ENCODE peak calls at places on chromosome 1, in four cellular contexts. B, J, C and U are unnamed samples.
A peak's percentile ranks its signal among the peaks of the same experiment; 100 is the strongest.

GRCh38 chr1:194442911-194443310 is 1256.5 kb upstream of the B3GALT2 start:
- DNase-seq in C (no peak), J (no peak), B (no peak), U (no peak)

GRCh38 chr1:42017259-42017658 is 98.5 kb upstream of the HIVEP3 start:
- DNase-seq in C (no peak), J (no peak), B (no peak), U (no peak)

GRCh38 chr1:232963366-232963765 is 13.0 kb downstream of the NTPCR start:
- DNase-seq in J (no peak), B (no peak), C (no peak), U (no peak)

GRCh38 chr1:30790850-30791778 is 33.5 kb upstream of the LAPTM5 start:
- DNase-seq in C (no peak), J (no peak), B (no peak), U (no peak)

GRCh38 chr1:88612299-88612698 is 71.8 kb upstream of the PKN2 start:
- DNase-seq in B (no peak), C (no peak), J (no peak), U (no peak)

GRCh38 chr1:144101397-144102050 is 129.7 kb upstream of the FAM72C start:
- DNase-seq in J (no peak), B (peak; percentile 59), C (peak; percentile 75), U (peak; percentile 18)

GRCh38 chr1:218467101-218467728 is 122.1 kb downstream of the TGFB2 start:
- DNase-seq in J (no peak), B (no peak), C (no peak), U (no peak)

GRCh38 chr1:61186753-61187152 is 104.4 kb downstream of the NFIA start:
- DNase-seq in C (no peak), B (no peak), J (no peak), U (no peak)

GRCh38 chr1:77281491-77282186 is at the start of gene AK5:
- DNase-seq in J (no peak), C (peak; percentile 51), B (no peak), U (no peak)

GRCh38 chr1:202165267-202165941 is 5.0 kb upstream of the PTPN7 start:
- DNase-seq in J (no peak), C (no peak), B (no peak), U (no peak)

GRCh38 chr1:40887012-40887378 is 24.8 kb upstream of the CITED4 start:
- DNase-seq in J (no peak), B (no peak), C (no peak), U (no peak)

GRCh38 chr1:9298282-9298681 is 5.6 kb downstream of the SPSB1 start:
- DNase-seq in B (no peak), C (no peak), J (no peak), U (no peak)

GRCh38 chr1:12031039-12031980 is 12.0 kb downstream of the MIIP start:
- DNase-seq in J (no peak), B (no peak), C (peak; percentile 74), U (no peak)

GRCh38 chr1:31977361-31978131 is 36.1 kb upstream of the KHDRBS1 start:
- DNase-seq in B (no peak), J (no peak), C (peak; percentile 74), U (no peak)

GRCh38 chr1:218816999-218817398 is 356.7 kb upstream of the LYPLAL1 start:
- DNase-seq in B (no peak), C (no peak), J (no peak), U (no peak)

GRCh38 chr1:207851696-207852095 is 59.2 kb downstream of the CD34 start:
- DNase-seq in J (no peak), C (no peak), B (no peak), U (no peak)

GRCh38 chr1:199463521-199464127 is 563.9 kb upstream of the NR5A2 start:
- DNase-seq in B (no peak), C (no peak), J (peak; percentile 81), U (no peak)

GRCh38 chr1:183242556-183242955 is 56.5 kb downstream of the LAMC2 start:
- DNase-seq in J (no peak), C (no peak), B (no peak), U (no peak)

GRCh38 chr1:87449348-87449963 is 120.8 kb downstream of the LMO4 start:
- DNase-seq in B (peak; percentile 67), C (no peak), J (no peak), U (peak; percentile 53)

GRCh38 chr1:205576805-205577761 is 54.7 kb downstream of the ELK4 start:
- DNase-seq in B (no peak), C (no peak), J (no peak), U (no peak)

GRCh38 chr1:219076536-219076935 is 97.1 kb upstream of the LYPLAL1 start:
- DNase-seq in C (no peak), J (no peak), B (no peak), U (no peak)

GRCh38 chr1:222331340-222331739 is 216.6 kb downstream of the HHIPL2 start:
- DNase-seq in B (no peak), J (peak; percentile 98), C (no peak), U (no peak)

GRCh38 chr1:207831517-207832327 is 79.2 kb downstream of the CD34 start:
- DNase-seq in B (no peak), C (peak; percentile 78), J (no peak), U (no peak)

GRCh38 chr1:33410091-33410701 is 20.7 kb downstream of the PHC2 start:
- DNase-seq in B (no peak), J (peak; percentile 70), C (no peak), U (no peak)

GRCh38 chr1:93078935-93079654 is at the start of gene MTF2:
- DNase-seq in J (peak; percentile 92), B (peak; percentile 89), C (peak; percentile 98), U (peak; percentile 95)

GRCh38 chr1:11134352-11135266 is 34.9 kb upstream of the EXOSC10 start:
- DNase-seq in B (no peak), C (peak; percentile 58), J (no peak), U (no peak)

GRCh38 chr1:98288494-98288893 is 367.7 kb upstream of the DPYD start:
- DNase-seq in J (no peak), C (no peak), B (no peak), U (no peak)

GRCh38 chr1:203090667-203091320 is 5.0 kb upstream of the MYOG start:
- DNase-seq in J (no peak), B (no peak), C (no peak), U (no peak)

GRCh38 chr1:104760017-104760416 is 1010.3 kb downstream of the AMY1C start:
- DNase-seq in J (no peak), B (no peak), C (no peak), U (no peak)

GRCh38 chr1:112998592-112999235 is 42.7 kb upstream of the SLC16A1 start:
- DNase-seq in B (peak; percentile 73), J (peak; percentile 97), C (peak; percentile 79), U (no peak)

GRCh38 chr1:74343191-74343590 is 108.0 kb downstream of the TNNI3K start:
- DNase-seq in J (no peak), B (no peak), C (peak; percentile 39), U (no peak)

GRCh38 chr1:1090424-1091343 is 16.6 kb upstream of the RNF223 start:
- DNase-seq in C (no peak), B (no peak), J (no peak), U (no peak)

GRCh38 chr1:99662581-99663208 is 16.8 kb downstream of the PALMD start:
- DNase-seq in B (peak; percentile 92), C (peak; percentile 88), J (no peak), U (peak; percentile 62)

DNA sequence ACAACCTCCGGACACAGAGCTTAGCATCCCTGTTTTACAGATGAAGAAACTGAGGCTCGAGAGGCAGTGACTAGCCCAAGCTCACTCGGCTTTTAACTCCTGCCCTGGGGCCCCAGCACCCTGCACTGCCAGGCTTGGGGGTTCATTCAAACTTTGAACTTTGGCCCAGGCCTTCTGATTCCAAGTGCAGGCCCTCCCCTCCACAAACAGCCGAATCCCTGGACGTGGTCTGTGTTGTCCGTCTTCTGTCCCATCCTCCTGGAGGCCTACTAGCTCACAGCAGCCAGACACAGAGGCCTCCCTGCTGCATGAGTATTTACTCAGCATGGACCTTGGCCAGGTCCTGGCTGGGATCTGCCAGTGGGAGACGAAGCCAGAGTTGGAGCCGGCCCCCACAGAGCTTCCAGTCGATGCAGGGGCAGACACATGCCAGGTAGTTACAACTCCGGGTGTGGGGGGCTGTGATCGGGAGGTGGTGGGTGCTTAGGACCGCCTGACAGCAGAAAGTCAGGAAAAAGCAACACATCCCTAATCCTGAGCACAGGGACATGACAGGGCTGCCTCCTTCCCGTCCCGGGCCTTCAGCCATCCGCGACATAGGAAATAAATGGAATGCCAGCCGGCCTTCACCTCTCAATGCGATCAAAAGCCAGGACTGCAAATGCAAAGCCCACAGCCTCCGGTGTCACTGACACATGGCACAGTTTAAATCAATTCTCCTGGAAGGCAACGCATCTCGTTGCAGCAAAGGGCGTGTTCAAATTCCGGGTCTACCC is 7.4 kb downstream of the IFFO2 start:
- DNase-seq in J (no peak), C (peak; percentile 70), B (peak; percentile 80), U (peak; percentile 58)
- H3K4me3 ChIP-seq in J (no peak overlapping the region), C (peak overlapping the region; percentile 56), B (peak overlapping the region; percentile 42), U (peak overlapping the region; percentile 36)

DNA sequence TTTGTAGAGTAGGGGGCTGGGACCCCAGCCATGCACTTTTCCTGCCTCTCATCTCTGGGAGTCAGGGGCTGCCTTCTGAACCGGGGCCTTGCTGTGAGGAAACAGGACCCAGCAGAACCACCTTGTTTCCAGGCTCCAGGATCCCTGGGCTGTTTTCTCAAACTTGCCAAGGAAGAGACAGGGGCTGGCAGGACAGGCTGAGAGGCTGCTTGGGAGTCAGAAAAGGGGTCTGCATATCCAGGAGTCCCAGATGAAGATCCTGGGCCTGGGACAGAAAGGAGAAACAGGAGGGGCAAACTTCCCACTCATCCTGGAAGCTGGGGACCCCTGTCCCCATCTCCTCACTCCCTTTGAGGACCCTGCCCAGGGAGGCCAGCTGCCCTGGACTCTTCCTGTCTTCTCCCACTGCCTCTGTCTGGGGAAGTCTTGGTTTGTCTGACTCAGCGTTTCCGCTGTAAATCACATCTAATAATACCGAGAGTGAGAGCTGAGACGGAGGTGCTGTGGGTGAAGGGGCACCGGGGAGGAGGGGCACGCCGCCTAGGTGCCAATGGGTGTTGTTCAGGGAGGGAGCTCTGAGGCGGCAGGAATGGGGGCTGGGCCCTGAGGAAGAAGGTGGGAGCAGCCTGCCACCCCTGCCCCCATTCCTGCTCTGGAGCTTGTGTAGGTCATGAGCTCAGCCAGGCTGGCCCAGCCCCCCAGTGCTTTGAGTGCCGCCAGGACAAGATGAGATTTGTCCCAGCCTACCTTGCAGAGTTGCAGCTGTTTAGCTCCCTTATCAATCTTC is 16.7 kb downstream of the POU3F1 start:
- DNase-seq in B (no peak), C (peak; percentile 72), J (no peak), U (no peak)
- H3K4me3 ChIP-seq in B (no peak overlapping the region), C (peak overlapping the region; percentile 15), J (no peak overlapping the region), U (no peak overlapping the region)

DNA sequence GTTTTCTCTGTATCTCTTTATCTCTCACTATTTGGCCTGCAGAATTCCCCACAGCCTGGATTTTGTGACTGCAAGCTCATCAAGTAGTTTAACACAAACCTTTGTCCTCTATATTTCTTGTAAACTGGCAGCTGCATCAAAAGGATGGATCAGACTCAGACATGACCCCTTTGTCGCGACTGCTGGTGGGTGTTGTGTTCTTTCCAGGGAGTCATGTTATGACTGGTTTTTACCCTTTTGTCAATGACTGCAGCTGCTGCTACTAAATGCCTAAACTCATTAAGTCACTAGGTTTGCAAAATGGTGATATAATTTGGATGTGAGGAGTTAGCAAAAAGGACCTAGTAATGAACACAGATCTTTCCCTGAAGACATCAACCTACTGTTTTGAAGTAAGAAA is 10.2 kb upstream of the TOMM20 start:
- DNase-seq in J (no peak), C (no peak), B (no peak), U (no peak)
- H3K4me3 ChIP-seq in J (no peak overlapping the region), C (no peak overlapping the region), B (no peak overlapping the region), U (no peak overlapping the region)

DNA sequence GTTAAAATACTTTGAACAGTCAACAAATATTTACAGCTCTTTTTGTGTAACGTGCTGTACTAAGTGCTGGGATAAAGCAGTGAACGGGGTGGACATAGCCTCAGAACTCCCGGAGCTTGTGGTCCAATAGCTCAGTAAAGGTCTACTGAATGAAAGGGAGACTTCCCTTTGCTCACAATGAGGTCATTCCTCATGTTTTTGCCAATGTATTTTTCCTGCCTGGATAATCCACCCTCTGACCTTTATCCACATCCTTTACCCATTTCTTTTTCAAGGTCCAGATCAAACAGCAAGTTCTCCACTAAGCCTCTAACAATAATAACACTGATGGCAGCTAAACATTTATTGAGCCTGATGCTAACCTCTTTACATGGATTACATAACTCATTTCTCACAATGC is 55.9 kb downstream of the LEPR start:
- DNase-seq in B (no peak), C (no peak), J (no peak), U (no peak)
- H3K4me3 ChIP-seq in B (no peak overlapping the region), C (no peak overlapping the region), J (no peak overlapping the region), U (no peak overlapping the region)